ENCODE peak calls at places on chromosomes 6 and 20, in five cellular contexts. P is epithelial cell of esophagus; I is heart left ventricle; K is ovary; O is naive thymus-derived CD8-positive, alpha-beta T cell. M is an unnamed sample.

GRCh38 chr20:44768854-44769480 is 23.3 kb downstream of the KCNK15 start:
- DNase-seq in P (no peak), I (no peak), K (no peak), O (no peak), M (no peak)

GRCh38 chr6:80639243-80639642 is 532.8 kb downstream of the BCKDHB start:
- DNase-seq in P (no peak), O (no peak), K (no peak), I (no peak), M (no peak)

GRCh38 chr6:145681965-145682364 is 53.4 kb downstream of the EPM2A start:
- DNase-seq in K (no peak), O (no peak), I (no peak), P (no peak), M (no peak)

GRCh38 chr6:170177383-170178265 is 113.3 kb downstream of the DLL1 start:
- DNase-seq in K (no peak), P (no peak), I (no peak), O (no peak), M (no peak)

GRCh38 chr6:13924949-13925881 is at the start of gene RNF182:
- DNase-seq in K (no peak), O (no peak), I (no peak), P (peak), M (no peak)

GRCh38 chr6:147881432-147881831 is 372.9 kb downstream of the SAMD5 start:
- DNase-seq in K (no peak), I (no peak), O (no peak), P (no peak), M (no peak)

GRCh38 chr6:156731436-156731835 is 45.7 kb upstream of the ARID1B start:
- DNase-seq in O (no peak), K (no peak), P (peak), I (no peak), M (no peak)

GRCh38 chr6:89140347-89141159 is 5.3 kb upstream of the PM20D2 start:
- DNase-seq in I (no peak), K (no peak), P (peak), O (no peak), M (no peak)

GRCh38 chr20:1536893-1537730 is 20.4 kb downstream of the SIRPD start:
- DNase-seq in P (no peak), K (no peak), O (no peak), I (peak), M (no peak)

GRCh38 chr6:148761532-148761951 is 14.7 kb downstream of the UST start:
- DNase-seq in P (no peak), I (no peak), K (peak), O (peak), M (peak)

GRCh38 chr20:48523191-48523757 is 304.5 kb downstream of the PREX1 start:
- DNase-seq in O (no peak), P (peak), I (no peak), K (no peak), M (no peak)

GRCh38 chr20:21411725-21412124 is 14.4 kb upstream of the NKX2-4 start:
- DNase-seq in I (no peak), O (no peak), K (no peak), P (no peak), M (no peak)

GRCh38 chr20:59006864-59007757 is at the start of gene CTSZ:
- DNase-seq in K (peak), I (peak), O (no peak), P (peak), M (peak)

GRCh38 chr6:149342525-149342924 is 25.0 kb downstream of the TAB2 start:
- DNase-seq in O (no peak), K (no peak), I (no peak), P (no peak), M (no peak)

GRCh38 chr20:53048387-53048786 is 76.2 kb downstream of the TSHZ2 start:
- DNase-seq in O (no peak), P (no peak), K (no peak), I (no peak), M (no peak)

GRCh38 chr6:39362487-39362865 is 40.0 kb upstream of the KCNK16 start:
- DNase-seq in O (no peak), K (no peak), P (no peak), I (no peak), M (no peak)

GRCh38 chr6:110331816-110332215 is 26.3 kb downstream of the METTL24 start:
- DNase-seq in K (no peak), I (no peak), P (no peak), O (no peak), M (no peak)

GRCh38 chr6:50030777-50031562 is 9.2 kb upstream of the DEFB110 start:
- DNase-seq in I (no peak), P (peak), K (no peak), O (no peak), M (no peak)

GRCh38 chr20:50487397-50487796 is 22.8 kb upstream of the PTPN1 start:
- DNase-seq in P (no peak), I (no peak), O (no peak), K (no peak), M (no peak)

GRCh38 chr20:10864076-10864672 is 190.4 kb upstream of the JAG1 start:
- DNase-seq in K (no peak), O (no peak), P (peak), I (no peak), M (no peak)

GRCh38 chr20:38674178-38675133 is 49.8 kb upstream of the SLC32A1 start:
- DNase-seq in P (peak), K (peak), I (no peak), O (peak), M (no peak)

GRCh38 chr6:9178066-9178465 is 742.7 kb upstream of the SLC35B3 start:
- DNase-seq in K (no peak), I (no peak), O (no peak), P (no peak), M (no peak)

GRCh38 chr20:50416930-50417329 is 93.3 kb upstream of the PTPN1 start:
- DNase-seq in K (no peak), I (no peak), O (no peak), P (no peak), M (no peak)

GRCh38 chr20:34175072-34175471 is 63.0 kb upstream of the EIF2S2 start:
- DNase-seq in I (no peak), K (no peak), O (no peak), P (no peak), M (no peak)

GRCh38 chr20:4369119-4369797 is 352.5 kb upstream of the PRND start:
- DNase-seq in K (no peak), P (no peak), I (no peak), O (no peak), M (no peak)

GRCh38 chr6:138656278-138656803 is 117.2 kb upstream of the CCDC28A start:
- DNase-seq in P (no peak), K (no peak), O (no peak), I (no peak), M (no peak)

GRCh38 chr6:54267798-54268197 is 40.4 kb upstream of the TINAG start:
- DNase-seq in I (no peak), P (peak), O (no peak), K (no peak), M (no peak)

GRCh38 chr20:10113746-10114145 is 79.0 kb downstream of the ANKEF1 start:
- DNase-seq in P (peak), I (no peak), O (no peak), K (no peak), M (no peak)

M was measured in NK-92 treated with Interleukin-12 subunit alpha and Interleukin-12 subunit beta, amount 100 ng/mL, for 24 hours.